ENCODE peak calls at places on chromosomes 2 and 18, in four cellular contexts. C is glutamatergic neuron; P is activated CD8-positive, alpha-beta T cell treated with anti-CD3 and anti-CD28 coated beads for 36 hours; K is foreskin fibroblast. F is an unnamed sample.

GRCh38 chr18:68604256-68604655 is 110.7 kb downstream of the TMX3 start:
- DNase-seq in C (no peak), P (no peak), K (peak), F (no peak)

GRCh38 chr2:235637906-235638305 is 144.1 kb downstream of the AGAP1 start:
- DNase-seq in C (no peak), P (no peak), K (no peak), F (no peak)

GRCh38 chr18:78430171-78430857 is 549.3 kb upstream of the SALL3 start:
- DNase-seq in C (no peak), P (no peak), K (no peak), F (no peak)

GRCh38 chr2:237122214-237122666 is 36.6 kb downstream of the COPS8 start:
- DNase-seq in C (peak), P (peak), K (peak), F (peak)

GRCh38 chr2:169038338-169038757 is 7.2 kb upstream of the ABCB11 start:
- DNase-seq in C (no peak), P (no peak), K (peak), F (no peak)

GRCh38 chr2:120509991-120510735 is 164.2 kb downstream of the INHBB start:
- DNase-seq in C (no peak), P (no peak), K (no peak), F (no peak)

GRCh38 chr2:176251928-176252327 is 17.3 kb upstream of the MTX2 start:
- DNase-seq in C (no peak), P (no peak), K (no peak), F (no peak)

GRCh38 chr2:219142329-219142728 is 18.3 kb downstream of the NHEJ1 start:
- DNase-seq in C (no peak), P (no peak), K (peak), F (no peak)

GRCh38 chr2:96800762-96801463 is 15.2 kb upstream of the CNNM3 start:
- DNase-seq in C (peak), P (peak), K (peak), F (peak)

GRCh38 chr2:200454839-200455801 is 54.7 kb downstream of the KCTD18 start:
- DNase-seq in C (no peak), P (peak), K (peak), F (no peak)

GRCh38 chr2:226048625-226049024 is 649.1 kb downstream of the NYAP2 start:
- DNase-seq in C (no peak), P (no peak), K (peak), F (no peak)

GRCh38 chr2:132651115-132652099 is 18.6 kb downstream of the LYPD1 start:
- DNase-seq in C (no peak), P (no peak), K (no peak), F (peak)

GRCh38 chr2:179746982-179747381 is 114.4 kb downstream of the ZNF385B start:
- DNase-seq in C (no peak), P (no peak), K (no peak), F (no peak)

GRCh38 chr18:67007085-67007484 is 403.2 kb upstream of the CDH19 start:
- DNase-seq in C (no peak), P (no peak), K (no peak), F (no peak)

GRCh38 chr2:12141618-12142220 is 395.3 kb downstream of the LPIN1 start:
- DNase-seq in C (no peak), P (no peak), K (no peak), F (no peak)

DNA sequence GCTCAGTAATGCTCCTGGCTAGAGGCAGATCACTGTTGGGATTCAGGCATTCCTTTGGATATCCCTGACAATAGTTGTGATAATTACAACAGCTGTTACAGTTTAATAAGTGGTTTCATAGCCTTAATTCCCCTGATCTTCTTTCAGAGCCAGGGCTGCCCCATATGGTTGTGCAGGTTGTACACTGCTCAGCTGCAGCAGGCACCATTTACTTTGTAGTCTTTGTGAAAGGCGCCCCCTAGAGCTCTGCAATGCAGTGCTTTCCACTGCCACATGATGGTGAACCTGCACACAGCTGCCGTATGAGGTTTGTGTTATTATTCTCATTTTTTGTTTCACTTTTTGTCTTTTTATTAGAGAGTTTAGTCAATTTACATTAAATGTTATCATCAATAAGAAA is 239.1 kb downstream of the KCNS3 start:
- DNase-seq in C (peak), P (peak), K (peak), F (no peak)
- TF ChIP-seq CTCF in C (no peak), P (no peak), K (peak), F (peak)

GRCh38 chr2:241844831-241845578 is 13.7 kb downstream of the PDCD1 start:
- DNase-seq in C (no peak), P (no peak), K (no peak), F (no peak)

GRCh38 chr2:241843321-241844065 is 15.2 kb downstream of the PDCD1 start:
- DNase-seq in C (no peak), P (no peak), K (no peak), F (no peak)

GRCh38 chr2:241842067-241842415 is 16.7 kb downstream of the PDCD1 start:
- DNase-seq in C (no peak), P (no peak), K (no peak), F (no peak)

GRCh38 chr2:241842620-241843211 is 16.0 kb downstream of the PDCD1 start:
- DNase-seq in C (no peak), P (peak), K (no peak), F (no peak)

GRCh38 chr2:241844066-241844728 is 14.5 kb downstream of the PDCD1 start:
- DNase-seq in C (peak), P (peak), K (peak), F (peak)
- TF ChIP-seq CTCF in C (no peak), P (no peak), K (no peak), F (no peak)

DNA sequence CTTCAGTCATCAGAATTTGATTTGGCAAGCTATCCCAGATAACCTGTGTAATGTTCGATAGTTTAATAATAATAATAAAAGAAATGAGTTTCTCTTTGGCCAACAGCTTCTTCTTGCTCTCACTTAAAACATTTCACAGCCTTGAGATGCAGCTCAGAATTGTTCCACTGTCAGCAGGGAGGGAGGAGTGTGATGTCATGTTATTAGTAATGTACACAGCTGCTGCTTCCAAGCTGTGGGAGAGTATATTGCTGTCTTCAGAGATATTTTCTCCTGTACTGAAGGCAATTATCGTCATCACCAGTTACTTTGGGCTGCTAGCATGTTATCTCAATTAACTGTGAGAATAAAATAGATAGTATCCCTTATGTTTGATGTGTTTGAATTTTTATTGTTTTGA is 146.9 kb upstream of the MAP3K20 start:
- DNase-seq in C (no peak), P (no peak), K (peak), F (no peak)
- TF ChIP-seq CTCF in C (no peak), P (no peak), K (no peak), F (no peak)

GRCh38 chr18:76679259-76679658 is 143.1 kb upstream of the ZNF236 start:
- DNase-seq in C (peak), P (no peak), K (no peak), F (no peak)
- TF ChIP-seq CTCF in C (no peak), P (no peak), K (no peak), F (peak)